ENCODE peak calls at places on chromosomes 3 and 15, in seven cellular contexts. J, Q, H, F, G, T and N are unnamed samples.

GRCh38 chr15:61228025-61228901 is 839 bp downstream of the RORA start:
- DNase-seq in J (peak; percentile 24), F (no peak), Q (peak; percentile 16), T (peak; percentile 16), G (no peak), H (no peak), N (no peak)

GRCh38 chr15:33382491-33382890 is 71.7 kb downstream of the RYR3 start:
- DNase-seq in F (no peak), T (no peak), H (no peak), Q (no peak), G (no peak), J (no peak), N (no peak)

GRCh38 chr3:9951598-9951961 is 628 bp downstream of the PRRT3 start:
- DNase-seq in G (no peak), J (no peak), Q (no peak), F (no peak), H (no peak), T (no peak), N (no peak)

GRCh38 chr3:103210583-103210982 is 775.8 kb downstream of the ZPLD1 start:
- DNase-seq in F (no peak), Q (no peak), J (no peak), G (no peak), T (no peak), H (no peak), N (no peak)

GRCh38 chr3:175270199-175270837 is 411.2 kb downstream of the NAALADL2 start:
- DNase-seq in F (no peak), Q (no peak), G (no peak), J (no peak), H (no peak), T (peak; percentile 89), N (no peak)

GRCh38 chr3:69867941-69868505 is 128.8 kb downstream of the MITF start:
- DNase-seq in J (no peak), F (no peak), G (no peak), H (no peak), Q (no peak), T (no peak), N (no peak)

GRCh38 chr3:149767720-149768119 is 15.4 kb upstream of the COMMD2 start:
- DNase-seq in F (no peak), J (no peak), T (no peak), H (no peak), Q (no peak), G (no peak), N (no peak)

GRCh38 chr3:184593201-184593922 is 31.8 kb downstream of the EPHB3 start:
- DNase-seq in H (no peak), J (no peak), G (no peak), T (no peak), F (no peak), Q (peak; percentile 81), N (no peak)

GRCh38 chr3:59313365-59313764 is 263.5 kb upstream of the CFAP20DC start:
- DNase-seq in H (no peak), T (no peak), F (peak; percentile 19), G (peak; percentile 25), J (peak; percentile 56), Q (no peak), N (peak; percentile 75)

GRCh38 chr15:55695432-55695831 is 47.5 kb downstream of the PRTG start:
- DNase-seq in T (no peak), H (no peak), Q (no peak), F (no peak), G (no peak), J (no peak), N (no peak)

GRCh38 chr15:80489030-80489594 is 84.9 kb downstream of the ARNT2 start:
- DNase-seq in T (peak; percentile 73), H (no peak), F (no peak), J (peak; percentile 38), G (no peak), Q (no peak), N (no peak)

GRCh38 chr15:39833515-39833981 is 50.9 kb upstream of the FSIP1 start:
- DNase-seq in Q (no peak), F (no peak), J (no peak), G (no peak), H (no peak), T (peak; percentile 73), N (no peak)

GRCh38 chr15:24772709-24773373 is 97.3 kb downstream of the NPAP1 start:
- DNase-seq in G (peak; percentile 80), F (no peak), J (peak; percentile 83), T (peak; percentile 76), Q (peak; percentile 18), H (no peak), N (peak; percentile 89)

GRCh38 chr15:96328101-96328958 is 2.2 kb upstream of the NR2F2 start:
- DNase-seq in Q (no peak), J (no peak), G (no peak), F (no peak), T (peak; percentile 56), H (no peak), N (no peak)

GRCh38 chr15:32029409-32029861 is 880 bp upstream of the CHRNA7 start:
- DNase-seq in G (no peak), H (no peak), F (no peak), T (no peak), J (no peak), Q (peak; percentile 20), N (peak; percentile 38)

GRCh38 chr3:31462050-31462569 is 70.6 kb upstream of the STT3B start:
- DNase-seq in G (peak; percentile 58), H (no peak), F (peak; percentile 78), J (no peak), T (no peak), Q (no peak), N (no peak)

GRCh38 chr3:13285007-13285567 is 135.0 kb downstream of the NUP210 start:
- DNase-seq in Q (no peak), T (no peak), H (no peak), G (no peak), F (no peak), J (no peak), N (no peak)

GRCh38 chr15:65920825-65921309 is 51.6 kb downstream of the RAB11A start:
- DNase-seq in T (no peak), F (no peak), H (no peak), G (no peak), Q (no peak), J (no peak), N (no peak)

GRCh38 chr3:45092132-45093031 is 53.8 kb downstream of the CDCP1 start:
- DNase-seq in G (no peak), T (peak; percentile 93), H (no peak), J (no peak), Q (peak; percentile 79), F (no peak), N (no peak)

GRCh38 chr3:160755776-160756304 is at the start of gene PPM1L:
- DNase-seq in J (peak; percentile 70), H (peak; percentile 10), T (peak; percentile 25), F (peak; percentile 86), Q (peak; percentile 44), G (peak; percentile 60), N (peak; percentile 69)

GRCh38 chr3:181711325-181712135 is at the start of gene SOX2:
- DNase-seq in J (no peak), H (no peak), Q (no peak), T (peak; percentile 84), G (peak; percentile 33), F (peak; percentile 97), N (peak; percentile 58)

GRCh38 chr3:128416578-128417150 is 50.0 kb downstream of the DNAJB8 start:
- DNase-seq in J (no peak), Q (no peak), T (peak; percentile 74), F (no peak), G (no peak), H (no peak), N (no peak)

GRCh38 chr15:79212589-79213139 is 69.9 kb upstream of the ANKRD34C start:
- DNase-seq in H (no peak), F (no peak), T (no peak), G (no peak), J (no peak), Q (no peak), N (no peak)

GRCh38 chr3:117665311-117665710 is 955.7 kb downstream of the TUSC7 start:
- DNase-seq in Q (no peak), G (no peak), F (no peak), T (no peak), H (no peak), J (peak; percentile 36), N (peak; percentile 70)

GRCh38 chr3:41638381-41638780 is 323.5 kb downstream of the ULK4 start:
- DNase-seq in T (no peak), Q (no peak), G (no peak), F (no peak), J (no peak), H (no peak), N (no peak)

GRCh38 chr3:181700168-181701087 is 11.3 kb upstream of the SOX2 start:
- DNase-seq in F (peak; percentile 82), Q (peak; percentile 63), H (no peak), T (no peak), J (peak; percentile 80), G (no peak), N (peak; percentile 70)

GRCh38 chr3:151578495-151578894 is 117.6 kb upstream of the IGSF10 start:
- DNase-seq in T (no peak), J (no peak), F (no peak), Q (no peak), H (no peak), G (no peak), N (no peak)
- H3K4me3 ChIP-seq in T (no peak overlapping the region), J (no peak overlapping the region), F (no peak overlapping the region), Q (no peak overlapping the region), H (no peak overlapping the region), G (no peak overlapping the region), N (no peak overlapping the region)

GRCh38 chr3:193959861-193960260 is 176.1 kb upstream of the HES1 start:
- DNase-seq in Q (no peak), T (no peak), J (no peak), H (no peak), G (no peak), F (no peak), N (no peak)
- H3K27ac ChIP-seq in Q (no peak overlapping the region), T (no peak overlapping the region), J (no peak overlapping the region), H (no peak overlapping the region), G (no peak overlapping the region), F (no peak overlapping the region), N (no peak overlapping the region)

GRCh38 chr3:33798418-33799201 is at the start of gene PDCD6IP:
- DNase-seq in Q (peak; percentile 87), H (peak; percentile 66), T (peak; percentile 88), G (peak; percentile 84), J (peak; percentile 93), F (peak; percentile 92), N (peak; percentile 93)
- TF ChIP-seq CTCF in Q (peak; percentile 48), H (no peak), T (no peak), G (no peak), J (peak; percentile 18), F (peak; percentile 34), N (no peak)

GRCh38 chr3:182919866-182920357 is 60.4 kb downstream of the DCUN1D1 start:
- DNase-seq in G (no peak), Q (no peak), J (no peak), F (no peak), H (no peak), T (no peak), N (no peak)

GRCh38 chr3:182917134-182917533 is 63.2 kb downstream of the DCUN1D1 start:
- DNase-seq in T (no peak), H (no peak), J (no peak), G (no peak), F (no peak), Q (no peak), N (no peak)

GRCh38 chr3:182921665-182922355 is 58.5 kb downstream of the DCUN1D1 start:
- DNase-seq in G (no peak), J (no peak), F (no peak), Q (no peak), T (peak; percentile 41), H (no peak), N (no peak)

GRCh38 chr3:182925330-182925943 is 54.9 kb downstream of the DCUN1D1 start:
- DNase-seq in J (peak; percentile 60), H (no peak), G (no peak), F (no peak), T (peak; percentile 28), Q (no peak), N (no peak)

GRCh38 chr3:182920515-182921084 is 59.7 kb downstream of the DCUN1D1 start:
- DNase-seq in T (peak; percentile 7), G (no peak), J (peak; percentile 51), H (no peak), Q (no peak), F (no peak), N (peak; percentile 24)
- H3K4me3 ChIP-seq in T (no peak overlapping the region), G (no peak overlapping the region), J (no peak overlapping the region), H (no peak overlapping the region), Q (no peak overlapping the region), F (no peak overlapping the region), N (no peak overlapping the region)